ENCODE peak calls at places on chromosomes 11 and 22, in eight cellular contexts. One of them, this sample, is unnamed.

GRCh38 chr11:134394311-134394710 is 17.7 kb downstream of the B3GAT1 start:
- DNase-seq in fibroblast of pulmonary artery: no peak
- DNase-seq in BE2C: no peak
- DNase-seq in GM12865: no peak
- DNase-seq in colonic mucosa: no peak
- DNase-seq in fibroblast of lung: no peak
- DNase-seq in testis: no peak
- DNase-seq in cardiac muscle cell: no peak
- DNase-seq in this sample: no peak

GRCh38 chr11:86888164-86888977 is 66.8 kb downstream of the FZD4 start:
- DNase-seq in fibroblast of pulmonary artery: peak; percentile 51
- DNase-seq in BE2C: no peak
- DNase-seq in GM12865: no peak
- DNase-seq in colonic mucosa: no peak
- DNase-seq in fibroblast of lung: peak; percentile 92
- DNase-seq in testis: no peak
- DNase-seq in cardiac muscle cell: no peak
- DNase-seq in this sample: no peak

GRCh38 chr11:122145715-122146274 is 29.8 kb upstream of the BLID start:
- DNase-seq in fibroblast of pulmonary artery: no peak
- DNase-seq in BE2C: no peak
- DNase-seq in GM12865: no peak
- DNase-seq in colonic mucosa: no peak
- DNase-seq in fibroblast of lung: peak; percentile 73
- DNase-seq in testis: no peak
- DNase-seq in cardiac muscle cell: no peak
- DNase-seq in this sample: no peak

GRCh38 chr11:123851110-123851509 is 34.4 kb downstream of the TMEM225 start:
- DNase-seq in fibroblast of pulmonary artery: no peak
- DNase-seq in BE2C: no peak
- DNase-seq in GM12865: no peak
- DNase-seq in colonic mucosa: no peak
- DNase-seq in fibroblast of lung: no peak
- DNase-seq in testis: no peak
- DNase-seq in cardiac muscle cell: no peak
- DNase-seq in this sample: no peak

GRCh38 chr11:30333405-30333804 is 10.5 kb downstream of the ARL14EP start:
- DNase-seq in fibroblast of pulmonary artery: peak; percentile 37
- DNase-seq in BE2C: no peak
- DNase-seq in GM12865: no peak
- DNase-seq in colonic mucosa: no peak
- DNase-seq in fibroblast of lung: no peak
- DNase-seq in testis: no peak
- DNase-seq in cardiac muscle cell: peak; percentile 23
- DNase-seq in this sample: no peak

GRCh38 chr11:75097173-75097557 is 489 bp upstream of the OR2AT4 start:
- DNase-seq in fibroblast of pulmonary artery: no peak
- DNase-seq in BE2C: no peak
- DNase-seq in GM12865: no peak
- DNase-seq in colonic mucosa: no peak
- DNase-seq in fibroblast of lung: no peak
- DNase-seq in testis: no peak
- DNase-seq in cardiac muscle cell: no peak
- DNase-seq in this sample: no peak

GRCh38 chr22:40719599-40719998 is 40.3 kb downstream of the MCHR1 start:
- DNase-seq in fibroblast of pulmonary artery: no peak
- DNase-seq in BE2C: no peak
- DNase-seq in GM12865: no peak
- DNase-seq in colonic mucosa: no peak
- DNase-seq in fibroblast of lung: no peak
- DNase-seq in testis: no peak
- DNase-seq in cardiac muscle cell: no peak
- DNase-seq in this sample: no peak

GRCh38 chr11:8292351-8292750 is 28.7 kb upstream of the LMO1 start:
- DNase-seq in fibroblast of pulmonary artery: no peak
- DNase-seq in BE2C: no peak
- DNase-seq in GM12865: no peak
- DNase-seq in colonic mucosa: no peak
- DNase-seq in fibroblast of lung: no peak
- DNase-seq in testis: no peak
- DNase-seq in cardiac muscle cell: no peak
- DNase-seq in this sample: peak; percentile 57

GRCh38 chr11:8728566-8728965 is 46.0 kb downstream of the RPL27A start:
- DNase-seq in fibroblast of pulmonary artery: no peak
- DNase-seq in BE2C: peak; percentile 17
- DNase-seq in GM12865: no peak
- DNase-seq in colonic mucosa: no peak
- DNase-seq in fibroblast of lung: peak; percentile 81
- DNase-seq in testis: no peak
- DNase-seq in cardiac muscle cell: no peak
- DNase-seq in this sample: no peak

GRCh38 chr11:87300640-87301381 is 263.1 kb downstream of the TMEM135 start:
- DNase-seq in fibroblast of pulmonary artery: no peak
- DNase-seq in BE2C: no peak
- DNase-seq in GM12865: peak; percentile 11
- DNase-seq in colonic mucosa: no peak
- DNase-seq in fibroblast of lung: no peak
- DNase-seq in testis: no peak
- DNase-seq in cardiac muscle cell: no peak
- DNase-seq in this sample: no peak

GRCh38 chr11:70319694-70320093 is 49.2 kb downstream of the PPFIA1 start:
- DNase-seq in fibroblast of pulmonary artery: peak; percentile 39
- DNase-seq in BE2C: no peak
- DNase-seq in GM12865: no peak
- DNase-seq in colonic mucosa: no peak
- DNase-seq in fibroblast of lung: no peak
- DNase-seq in testis: no peak
- DNase-seq in cardiac muscle cell: peak; percentile 68
- DNase-seq in this sample: no peak

GRCh38 chr11:7513210-7514098 is at the start of gene PPFIBP2:
- DNase-seq in fibroblast of pulmonary artery: peak; percentile 65
- DNase-seq in BE2C: peak; percentile 72
- DNase-seq in GM12865: peak; percentile 89
- DNase-seq in colonic mucosa: peak; percentile 90
- DNase-seq in fibroblast of lung: peak; percentile 45
- DNase-seq in testis: peak; percentile 86
- DNase-seq in cardiac muscle cell: peak; percentile 89
- DNase-seq in this sample: peak; percentile 90

GRCh38 chr11:122137081-122137793 is 21.2 kb upstream of the BLID start:
- DNase-seq in fibroblast of pulmonary artery: peak; percentile 88
- DNase-seq in BE2C: no peak
- DNase-seq in GM12865: no peak
- DNase-seq in colonic mucosa: no peak
- DNase-seq in fibroblast of lung: peak; percentile 97
- DNase-seq in testis: no peak
- DNase-seq in cardiac muscle cell: no peak
- DNase-seq in this sample: no peak

GRCh38 chr11:71305451-71306125 is 53.2 kb upstream of the SHANK2 start:
- DNase-seq in fibroblast of pulmonary artery: no peak
- DNase-seq in BE2C: no peak
- DNase-seq in GM12865: no peak
- DNase-seq in colonic mucosa: peak; percentile 13
- DNase-seq in fibroblast of lung: no peak
- DNase-seq in testis: no peak
- DNase-seq in cardiac muscle cell: no peak
- DNase-seq in this sample: peak; percentile 67

DNA sequence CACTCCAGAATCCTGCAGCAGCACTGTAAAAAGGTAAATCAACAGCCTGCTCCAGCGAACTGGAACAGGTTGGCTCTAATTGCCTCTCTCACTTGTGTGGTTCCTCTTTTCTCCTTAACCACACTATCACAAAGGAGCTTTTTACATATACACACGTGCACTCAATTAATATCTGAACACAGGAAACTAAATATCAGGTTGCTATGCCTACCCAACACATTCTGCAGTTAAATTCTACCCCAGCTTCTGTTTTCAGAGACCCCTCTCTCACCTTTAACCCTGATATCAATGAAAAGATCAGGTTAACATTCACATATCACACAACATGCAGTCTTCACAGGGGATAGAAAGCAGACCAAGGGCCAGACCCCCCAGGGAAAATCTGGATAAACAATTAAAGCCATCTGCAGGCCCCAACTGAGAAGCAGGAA is 10.9 kb downstream of the RBFOX2 start:
- DNase-seq in fibroblast of pulmonary artery: no peak
- DNase-seq in BE2C: peak; percentile 62
- DNase-seq in GM12865: peak; percentile 70
- DNase-seq in colonic mucosa: no peak
- DNase-seq in fibroblast of lung: no peak
- DNase-seq in testis: no peak
- DNase-seq in cardiac muscle cell: no peak
- DNase-seq in this sample: no peak
- TF ChIP-seq CTCF in fibroblast of pulmonary artery: no peak
- TF ChIP-seq CTCF in BE2C: no peak
- TF ChIP-seq CTCF in GM12865: no peak
- TF ChIP-seq CTCF in colonic mucosa: no peak
- TF ChIP-seq CTCF in fibroblast of lung: no peak
- TF ChIP-seq CTCF in testis: no peak
- TF ChIP-seq CTCF in cardiac muscle cell: no peak
- TF ChIP-seq CTCF in this sample: no peak

GRCh38 chr11:96753997-96754396 is 364.2 kb downstream of the JRKL start:
- DNase-seq in fibroblast of pulmonary artery: no peak
- DNase-seq in BE2C: no peak
- DNase-seq in GM12865: no peak
- DNase-seq in colonic mucosa: no peak
- DNase-seq in fibroblast of lung: no peak
- DNase-seq in testis: no peak
- DNase-seq in cardiac muscle cell: no peak
- DNase-seq in this sample: no peak

GRCh38 chr11:96758957-96759356 is 369.1 kb downstream of the JRKL start:
- DNase-seq in fibroblast of pulmonary artery: no peak
- DNase-seq in BE2C: no peak
- DNase-seq in GM12865: no peak
- DNase-seq in colonic mucosa: no peak
- DNase-seq in fibroblast of lung: no peak
- DNase-seq in testis: no peak
- DNase-seq in cardiac muscle cell: no peak
- DNase-seq in this sample: no peak

GRCh38 chr11:96755209-96755608 is 365.4 kb downstream of the JRKL start:
- DNase-seq in fibroblast of pulmonary artery: no peak
- DNase-seq in BE2C: no peak
- DNase-seq in GM12865: no peak
- DNase-seq in colonic mucosa: no peak
- DNase-seq in fibroblast of lung: no peak
- DNase-seq in testis: no peak
- DNase-seq in cardiac muscle cell: no peak
- DNase-seq in this sample: no peak

GRCh38 chr11:96752221-96752620 is 362.4 kb downstream of the JRKL start:
- DNase-seq in fibroblast of pulmonary artery: no peak
- DNase-seq in BE2C: no peak
- DNase-seq in GM12865: no peak
- DNase-seq in colonic mucosa: no peak
- DNase-seq in fibroblast of lung: no peak
- DNase-seq in testis: no peak
- DNase-seq in cardiac muscle cell: no peak
- DNase-seq in this sample: no peak

DNA sequence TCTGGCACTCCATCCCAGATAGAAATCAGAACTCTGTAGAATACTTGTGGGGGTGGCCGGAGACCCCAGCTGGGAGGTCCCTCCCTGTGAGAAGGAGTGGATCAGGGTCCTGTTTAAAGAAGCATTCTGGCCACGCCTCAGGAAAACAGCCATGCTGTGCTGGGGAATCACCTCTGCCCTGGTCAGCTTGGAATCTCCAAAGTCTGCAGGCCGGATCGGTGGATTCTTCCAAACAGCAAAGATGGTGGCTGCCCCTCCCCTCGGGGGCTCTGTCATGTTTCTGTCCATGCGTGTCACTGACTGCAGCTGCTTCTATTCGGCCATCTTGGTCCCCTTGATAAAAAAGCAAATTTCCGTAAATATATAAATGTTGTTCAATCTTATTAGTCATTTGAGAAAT is 365.9 kb downstream of the JRKL start:
- DNase-seq in fibroblast of pulmonary artery: no peak
- DNase-seq in BE2C: no peak
- DNase-seq in GM12865: no peak
- DNase-seq in colonic mucosa: no peak
- DNase-seq in fibroblast of lung: no peak
- DNase-seq in testis: no peak
- DNase-seq in cardiac muscle cell: no peak
- DNase-seq in this sample: no peak
- TF ChIP-seq CTCF in fibroblast of pulmonary artery: no peak
- TF ChIP-seq CTCF in BE2C: no peak
- TF ChIP-seq CTCF in GM12865: no peak
- TF ChIP-seq CTCF in colonic mucosa: no peak
- TF ChIP-seq CTCF in fibroblast of lung: no peak
- TF ChIP-seq CTCF in testis: no peak
- TF ChIP-seq CTCF in cardiac muscle cell: no peak
- TF ChIP-seq CTCF in this sample: no peak

DNA sequence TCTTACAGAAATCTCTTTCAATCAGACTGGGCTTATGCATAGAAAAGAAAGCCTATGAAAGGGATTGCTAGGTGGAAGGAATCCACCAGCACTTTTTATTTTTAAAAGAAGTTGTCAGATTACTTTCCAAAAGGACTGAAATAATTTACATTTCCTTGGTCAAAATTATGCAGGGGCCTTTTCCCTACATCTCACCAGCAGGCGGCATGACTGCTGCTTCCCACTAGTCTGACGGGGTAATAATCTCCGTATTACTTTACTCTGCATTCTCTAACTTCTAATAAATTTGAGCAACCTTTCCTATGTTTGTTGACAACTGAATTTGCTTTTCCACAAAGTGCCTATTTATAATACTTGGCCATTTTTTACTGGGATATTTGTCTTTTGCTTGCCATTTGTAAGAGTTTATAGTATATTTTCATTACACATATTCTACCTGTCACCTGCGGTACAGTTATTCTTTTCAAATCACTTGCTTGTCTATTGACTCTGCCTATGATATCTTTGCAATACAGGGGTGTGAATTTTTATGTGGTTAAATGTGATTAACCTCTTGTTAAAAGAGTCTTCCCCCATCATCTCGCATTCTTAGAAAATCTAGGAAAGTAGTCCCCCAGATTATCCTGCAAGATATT is 51.9 kb upstream of the USP47 start:
- DNase-seq in fibroblast of pulmonary artery: peak; percentile 47
- DNase-seq in BE2C: peak; percentile 13
- DNase-seq in GM12865: peak; percentile 15
- DNase-seq in colonic mucosa: no peak
- DNase-seq in fibroblast of lung: peak; percentile 8
- DNase-seq in testis: peak; percentile 58
- DNase-seq in cardiac muscle cell: peak; percentile 26
- DNase-seq in this sample: no peak
- TF ChIP-seq CTCF in fibroblast of pulmonary artery: peak; percentile 80
- TF ChIP-seq CTCF in BE2C: peak; percentile 67
- TF ChIP-seq CTCF in GM12865: peak; percentile 57
- TF ChIP-seq CTCF in colonic mucosa: peak; percentile 63
- TF ChIP-seq CTCF in fibroblast of lung: peak; percentile 82
- TF ChIP-seq CTCF in testis: peak; percentile 59
- TF ChIP-seq CTCF in cardiac muscle cell: peak; percentile 80
- TF ChIP-seq CTCF in this sample: peak; percentile 82

GRCh38 chr11:46391578-46392420 is at the start of gene CHRM4:
- DNase-seq in fibroblast of pulmonary artery: peak; percentile 34
- DNase-seq in BE2C: peak; percentile 71
- DNase-seq in GM12865: no peak
- DNase-seq in colonic mucosa: no peak
- DNase-seq in fibroblast of lung: peak; percentile 32
- DNase-seq in testis: peak; percentile 36
- DNase-seq in cardiac muscle cell: peak; percentile 79
- DNase-seq in this sample: no peak
- TF ChIP-seq CTCF in fibroblast of pulmonary artery: peak; percentile 20
- TF ChIP-seq CTCF in BE2C: peak; percentile 19
- TF ChIP-seq CTCF in GM12865: peak; percentile 9
- TF ChIP-seq CTCF in colonic mucosa: no peak
- TF ChIP-seq CTCF in fibroblast of lung: peak; percentile 36
- TF ChIP-seq CTCF in testis: peak; percentile 23
- TF ChIP-seq CTCF in cardiac muscle cell: peak; percentile 39
- TF ChIP-seq CTCF in this sample: peak; percentile 63

This sample was measured in osteocyte.